ENCODE peak calls at places on chromosomes 4 and X, in four cellular contexts. M, H, X and T are unnamed samples.
A peak's percentile ranks its signal among the peaks of the same experiment; 100 is the strongest.

GRCh38 chr4:47075241-47075640 is 43.9 kb downstream of the GABRB1 start:
- DNase-seq in M (no peak), H (no peak), X (no peak), T (no peak)

GRCh38 chr4:86554641-86555040 is 39.5 kb upstream of the PTPN13 start:
- DNase-seq in M (no peak), H (no peak), X (no peak), T (no peak)

GRCh38 chr4:185945238-185945637 is 123.7 kb upstream of the TLR3 start:
- DNase-seq in M (no peak), H (no peak), X (no peak), T (no peak)

GRCh38 chr4:27094224-27094623 is 233.6 kb downstream of the STIM2 start:
- DNase-seq in M (no peak), H (no peak), X (no peak), T (no peak)

GRCh38 chrX:12791253-12792228 is at the start of gene PRPS2:
- DNase-seq in M (peak; percentile 66), H (no peak), X (peak; percentile 70), T (peak; percentile 86)

GRCh38 chr4:76895619-76896018 is 2.3 kb downstream of the SOWAHB start:
- DNase-seq in M (no peak), H (no peak), X (no peak), T (no peak)

GRCh38 chrX:97332963-97333362 is 449.3 kb downstream of the RPA4 start:
- DNase-seq in M (no peak), H (no peak), X (no peak), T (no peak)

GRCh38 chr4:76982638-76983579 is 33.4 kb downstream of the SEPTIN11 start:
- DNase-seq in M (no peak), H (no peak), X (no peak), T (no peak)

GRCh38 chrX:17613979-17614572 is 123.2 kb upstream of the SCML1 start:
- DNase-seq in M (no peak), H (no peak), X (no peak), T (no peak)

GRCh38 chr4:111991163-111991562 is 154.1 kb upstream of the FAM241A start:
- DNase-seq in M (no peak), H (no peak), X (no peak), T (no peak)

GRCh38 chr4:31294655-31295054 is 574.5 kb downstream of the PCDH7 start:
- DNase-seq in M (no peak), H (no peak), X (no peak), T (no peak)

GRCh38 chrX:48493890-48494364 is 14.9 kb upstream of the PORCN start:
- DNase-seq in M (peak; percentile 8), H (no peak), X (no peak), T (no peak)

GRCh38 chr4:61805979-61806378 is 605.9 kb downstream of the ADGRL3 start:
- DNase-seq in M (no peak), H (peak; percentile 38), X (no peak), T (no peak)

GRCh38 chr4:22372958-22373357 is 142.9 kb downstream of the ADGRA3 start:
- DNase-seq in M (no peak), H (no peak), X (no peak), T (no peak)

GRCh38 chr4:127630152-127630551 is 2.6 kb upstream of the INTU start:
- DNase-seq in M (no peak), H (no peak), X (no peak), T (no peak)

GRCh38 chr4:104416725-104417363 is 77.8 kb downstream of the CXXC4 start:
- DNase-seq in M (no peak), H (no peak), X (no peak), T (no peak)

GRCh38 chr4:4995866-4996265 is 23.4 kb downstream of the CYTL1 start:
- DNase-seq in M (no peak), H (no peak), X (no peak), T (no peak)

GRCh38 chr4:27429260-27429970 is 568.8 kb downstream of the STIM2 start:
- DNase-seq in M (no peak), H (no peak), X (no peak), T (no peak)

GRCh38 chr4:8745828-8746225 is 125.8 kb downstream of the HMX1 start:
- DNase-seq in M (no peak), H (no peak), X (no peak), T (peak; percentile 35)

GRCh38 chrX:51144828-51145442 is 187.7 kb upstream of the NUDT10 start:
- DNase-seq in M (peak; percentile 21), H (no peak), X (peak; percentile 41), T (no peak)

GRCh38 chrX:143429021-143429570 is 88.2 kb downstream of the SPANXN3 start:
- DNase-seq in M (no peak), H (peak; percentile 4), X (no peak), T (no peak)